ENCODE peak calls at places on chromosomes 12 and 14, in four cellular contexts. A is NCI-H524, L is neural crest cell, H is NCI-H510A treated with DMSO at 0.1 percent for 48 hours. Z is an unnamed sample.

GRCh38 chr14:93832076-93832475 is 43.8 kb upstream of the PRIMA1 start:
- DNase-seq in A (peak; percentile 98), L (no peak), H (no peak), Z (no peak)

GRCh38 chr12:22467190-22467589 is 77.2 kb downstream of the C2CD5 start:
- DNase-seq in A (no peak), L (no peak), H (no peak), Z (peak; percentile 75)

GRCh38 chr12:93571360-93571853 is 1.1 kb upstream of the SOCS2 start:
- DNase-seq in A (peak; percentile 46), L (peak; percentile 84), H (peak; percentile 54), Z (peak; percentile 51)

GRCh38 chr12:93526786-93527428 is 45.6 kb upstream of the SOCS2 start:
- DNase-seq in A (no peak), L (no peak), H (no peak), Z (peak; percentile 95)

GRCh38 chr12:54017027-54017788 is 8.4 kb downstream of the HOXC8 start:
- DNase-seq in A (peak; percentile 83), L (no peak), H (peak; percentile 94), Z (no peak)

GRCh38 chr14:53570411-53571387 is 385.9 kb downstream of the BMP4 start:
- DNase-seq in A (no peak), L (no peak), H (no peak), Z (no peak)

GRCh38 chr12:48788852-48789775 is at the start of gene ADCY6:
- DNase-seq in A (peak; percentile 29), L (peak; percentile 78), H (peak; percentile 27), Z (peak; percentile 77)

GRCh38 chr14:38065101-38065762 is 142.5 kb upstream of the SSTR1 start:
- DNase-seq in A (no peak), L (no peak), H (no peak), Z (no peak)

GRCh38 chr12:12927211-12928079 is 24.5 kb downstream of the GPRC5D start:
- DNase-seq in A (peak; percentile 68), L (peak; percentile 66), H (peak; percentile 62), Z (peak; percentile 31)

GRCh38 chr14:65957631-65958205 is 528.5 kb upstream of the CCDC196 start:
- DNase-seq in A (no peak), L (no peak), H (no peak), Z (no peak)

GRCh38 chr12:25424186-25424854 is 128.8 kb downstream of the LMNTD1 start:
- DNase-seq in A (no peak), L (no peak), H (no peak), Z (peak; percentile 8)

GRCh38 chr12:72547593-72547992 is 275.4 kb downstream of the TRHDE start:
- DNase-seq in A (no peak), L (no peak), H (no peak), Z (peak; percentile 72)

GRCh38 chr12:17949558-17950141 is 140.3 kb downstream of the RERGL start:
- DNase-seq in A (no peak), L (no peak), H (peak; percentile 41), Z (no peak)

GRCh38 chr12:123288751-123289346 is 17.2 kb upstream of the CDK2AP1 start:
- DNase-seq in A (no peak), L (no peak), H (no peak), Z (no peak)

GRCh38 chr12:52285172-52285745 is 6.1 kb downstream of the KRT81 start:
- DNase-seq in A (no peak), L (no peak), H (no peak), Z (peak; percentile 63)

GRCh38 chr14:45970589-45970988 is 681.0 kb downstream of the RPL10L start:
- DNase-seq in A (no peak), L (no peak), H (no peak), Z (no peak)

GRCh38 chr14:93105362-93105761 is 10.4 kb downstream of the ITPK1 start:
- DNase-seq in A (no peak), L (no peak), H (no peak), Z (peak; percentile 83)

GRCh38 chr12:1918081-1918874 is at the start of gene CACNA2D4:
- DNase-seq in A (peak; percentile 92), L (no peak), H (no peak), Z (no peak)

GRCh38 chr12:20367731-20368652 is at the start of gene PDE3A:
- DNase-seq in A (peak; percentile 35), L (peak; percentile 61), H (peak; percentile 10), Z (peak; percentile 84)

GRCh38 chr12:111446044-111446581 is 40.4 kb downstream of the SH2B3 start:
- DNase-seq in A (peak; percentile 16), L (no peak), H (peak; percentile 22), Z (peak; percentile 47)

GRCh38 chr12:89544027-89544426 is 18.2 kb upstream of the POC1B start:
- DNase-seq in A (no peak), L (no peak), H (no peak), Z (no peak)

GRCh38 chr14:68806526-68807147 is 13.8 kb upstream of the ZFP36L1 start:
- DNase-seq in A (no peak), L (no peak), H (no peak), Z (no peak)

GRCh38 chr12:108896817-108897216 is 16.9 kb downstream of the DAO start:
- DNase-seq in A (no peak), L (no peak), H (no peak), Z (no peak)

GRCh38 chr12:109167781-109168180 is 51.4 kb downstream of the ACACB start:
- DNase-seq in A (no peak), L (no peak), H (no peak), Z (no peak)

GRCh38 chr14:43877351-43877900 is 629.7 kb downstream of the FSCB start:
- DNase-seq in A (no peak), L (no peak), H (no peak), Z (no peak)

GRCh38 chr14:73567951-73568885 is 795 bp upstream of the ACOT2 start:
- DNase-seq in A (no peak), L (no peak), H (peak; percentile 61), Z (peak; percentile 71)

GRCh38 chr14:91325211-91325610 is 80.7 kb upstream of the GPR68 start:
- DNase-seq in A (no peak), L (no peak), H (no peak), Z (no peak)

GRCh38 chr12:104598342-104599271 is 141.9 kb downstream of the CHST11 start:
- DNase-seq in A (no peak), L (no peak), H (no peak), Z (no peak)

GRCh38 chr14:50040401-50040775 is 76.0 kb downstream of the VCPKMT start:
- DNase-seq in A (no peak), L (no peak), H (no peak), Z (peak; percentile 71)

GRCh38 chr12:129531004-129531403 is 372.8 kb downstream of the TMEM132D start:
- DNase-seq in A (peak; percentile 75), L (no peak), H (peak; percentile 30), Z (no peak)

GRCh38 chr12:106145539-106146447 is 7.0 kb upstream of the NUAK1 start:
- DNase-seq in A (no peak), L (no peak), H (no peak), Z (no peak)

GRCh38 chr14:92690171-92691011 is 58.0 kb downstream of the LGMN start:
- DNase-seq in A (peak; percentile 81), L (no peak), H (peak; percentile 70), Z (peak; percentile 54)

GRCh38 chr12:71183018-71183417 is 25.2 kb upstream of the TSPAN8 start:
- DNase-seq in A (no peak), L (no peak), H (no peak), Z (peak; percentile 77)

GRCh38 chr14:105250986-105251385 is 2.7 kb downstream of the BTBD6 start:
- DNase-seq in A (no peak), L (no peak), H (no peak), Z (no peak)

GRCh38 chr12:125217308-125217707 is 152.1 kb downstream of the AACS start:
- DNase-seq in A (no peak), L (no peak), H (no peak), Z (no peak)

GRCh38 chr12:48023386-48023785 is 19.1 kb upstream of the COL2A1 start:
- DNase-seq in A (no peak), L (no peak), H (peak; percentile 75), Z (no peak)

GRCh38 chr12:48814313-48815280 is 3.7 kb upstream of the CACNB3 start:
- DNase-seq in A (no peak), L (peak; percentile 80), H (peak; percentile 16), Z (peak; percentile 85)

GRCh38 chr14:47366006-47366405 is 309.4 kb downstream of the MDGA2 start:
- DNase-seq in A (no peak), L (no peak), H (no peak), Z (no peak)

GRCh38 chr12:120666577-120667390 is 20.2 kb upstream of the MLEC start:
- DNase-seq in A (no peak), L (no peak), H (no peak), Z (no peak)